ENCODE peak calls at places on chromosomes 13 and 19, in four cellular contexts. One of them, this sample, is unnamed.
A peak's percentile ranks its signal among the peaks of the same experiment; 100 is the strongest.

GRCh38 chr19:33290082-33290815 is 12.1 kb downstream of the CEBPA start:
- DNase-seq in fibroblast of pulmonary artery: no peak
- DNase-seq in brain microvascular endothelial cell: no peak
- DNase-seq in left ventricle myocardium inferior: no peak
- DNase-seq in this sample: no peak

GRCh38 chr13:112782433-112783010 is 92.7 kb downstream of the ATP11A start:
- DNase-seq in left ventricle myocardium inferior: no peak
- DNase-seq in brain microvascular endothelial cell: no peak
- DNase-seq in fibroblast of pulmonary artery: no peak
- DNase-seq in this sample: no peak

GRCh38 chr13:40769970-40770369 is 1.0 kb downstream of the MRPS31 start:
- DNase-seq in fibroblast of pulmonary artery: no peak
- DNase-seq in left ventricle myocardium inferior: no peak
- DNase-seq in brain microvascular endothelial cell: no peak
- DNase-seq in this sample: no peak

GRCh38 chr13:32476021-32476731 is 48.2 kb upstream of the N4BP2L1 start:
- DNase-seq in brain microvascular endothelial cell: no peak
- DNase-seq in fibroblast of pulmonary artery: no peak
- DNase-seq in left ventricle myocardium inferior: no peak
- DNase-seq in this sample: no peak

GRCh38 chr13:48500652-48501197 is 32.2 kb downstream of the RCBTB2 start:
- DNase-seq in fibroblast of pulmonary artery: peak; percentile 91
- DNase-seq in left ventricle myocardium inferior: no peak
- DNase-seq in brain microvascular endothelial cell: peak; percentile 61
- DNase-seq in this sample: peak; percentile 86

GRCh38 chr19:45424191-45425058 is 708 bp upstream of the ERCC1 start:
- DNase-seq in left ventricle myocardium inferior: peak; percentile 71
- DNase-seq in fibroblast of pulmonary artery: peak; percentile 93
- DNase-seq in brain microvascular endothelial cell: peak; percentile 91
- DNase-seq in this sample: peak; percentile 98

GRCh38 chr19:8081569-8082550 is 29.3 kb downstream of the CCL25 start:
- DNase-seq in brain microvascular endothelial cell: no peak
- DNase-seq in left ventricle myocardium inferior: no peak
- DNase-seq in fibroblast of pulmonary artery: peak; percentile 38
- DNase-seq in this sample: peak; percentile 69

GRCh38 chr19:8513687-8514504 is at the start of gene ZNF414:
- DNase-seq in fibroblast of pulmonary artery: peak; percentile 97
- DNase-seq in brain microvascular endothelial cell: peak; percentile 97
- DNase-seq in left ventricle myocardium inferior: peak; percentile 98
- DNase-seq in this sample: peak; percentile 98

GRCh38 chr13:56906909-56907308 is 233.8 kb upstream of the PRR20A start:
- DNase-seq in brain microvascular endothelial cell: no peak
- DNase-seq in fibroblast of pulmonary artery: no peak
- DNase-seq in left ventricle myocardium inferior: no peak
- DNase-seq in this sample: no peak

GRCh38 chr13:113023217-113023597 is 54.2 kb downstream of the MCF2L start:
- DNase-seq in fibroblast of pulmonary artery: peak; percentile 69
- DNase-seq in brain microvascular endothelial cell: peak; percentile 25
- DNase-seq in left ventricle myocardium inferior: peak; percentile 36
- DNase-seq in this sample: no peak

GRCh38 chr13:22061806-22062391 is 391.0 kb downstream of the FGF9 start:
- DNase-seq in fibroblast of pulmonary artery: no peak
- DNase-seq in left ventricle myocardium inferior: no peak
- DNase-seq in brain microvascular endothelial cell: no peak
- DNase-seq in this sample: no peak

GRCh38 chr19:45177817-45178261 is at the start of gene TRAPPC6A:
- DNase-seq in left ventricle myocardium inferior: no peak
- DNase-seq in fibroblast of pulmonary artery: peak; percentile 46
- DNase-seq in brain microvascular endothelial cell: peak; percentile 48
- DNase-seq in this sample: peak; percentile 54

GRCh38 chr19:33686687-33687541 is 65.2 kb downstream of the CHST8 start:
- DNase-seq in left ventricle myocardium inferior: no peak
- DNase-seq in brain microvascular endothelial cell: no peak
- DNase-seq in fibroblast of pulmonary artery: no peak
- DNase-seq in this sample: no peak

GRCh38 chr13:100666124-100666523 is 8.5 kb downstream of the TMTC4 start:
- DNase-seq in fibroblast of pulmonary artery: peak; percentile 41
- DNase-seq in brain microvascular endothelial cell: no peak
- DNase-seq in left ventricle myocardium inferior: no peak
- DNase-seq in this sample: no peak

GRCh38 chr13:37995052-37995451 is 125.5 kb upstream of the TRPC4 start:
- DNase-seq in fibroblast of pulmonary artery: peak; percentile 68
- DNase-seq in brain microvascular endothelial cell: peak; percentile 42
- DNase-seq in left ventricle myocardium inferior: no peak
- DNase-seq in this sample: peak; percentile 1

GRCh38 chr19:3785938-3786824 is at the start of gene MATK:
- DNase-seq in brain microvascular endothelial cell: no peak
- DNase-seq in fibroblast of pulmonary artery: no peak
- DNase-seq in left ventricle myocardium inferior: no peak
- DNase-seq in this sample: no peak

GRCh38 chr19:2726904-2727639 is 5.9 kb upstream of the DIRAS1 start:
- DNase-seq in brain microvascular endothelial cell: no peak
- DNase-seq in fibroblast of pulmonary artery: no peak
- DNase-seq in left ventricle myocardium inferior: no peak
- DNase-seq in this sample: no peak

GRCh38 chr13:87122551-87122950 is 548.6 kb upstream of the SLITRK5 start:
- DNase-seq in fibroblast of pulmonary artery: peak; percentile 8
- DNase-seq in left ventricle myocardium inferior: no peak
- DNase-seq in brain microvascular endothelial cell: peak; percentile 29
- DNase-seq in this sample: no peak

GRCh38 chr19:23482829-23483228 is 87.6 kb upstream of the ZNF91 start:
- DNase-seq in fibroblast of pulmonary artery: no peak
- DNase-seq in left ventricle myocardium inferior: no peak
- DNase-seq in brain microvascular endothelial cell: no peak
- DNase-seq in this sample: peak; percentile 32

GRCh38 chr13:48849515-48849914 is 126.2 kb upstream of the FNDC3A start:
- DNase-seq in fibroblast of pulmonary artery: no peak
- DNase-seq in left ventricle myocardium inferior: no peak
- DNase-seq in brain microvascular endothelial cell: peak; percentile 16
- DNase-seq in this sample: no peak

GRCh38 chr19:2181618-2181997 is 17.9 kb downstream of the DOT1L start:
- DNase-seq in brain microvascular endothelial cell: no peak
- DNase-seq in left ventricle myocardium inferior: no peak
- DNase-seq in fibroblast of pulmonary artery: no peak
- DNase-seq in this sample: no peak

GRCh38 chr13:28707629-28708427 is 10.9 kb downstream of the SLC46A3 start:
- DNase-seq in left ventricle myocardium inferior: no peak
- DNase-seq in brain microvascular endothelial cell: peak; percentile 63
- DNase-seq in fibroblast of pulmonary artery: peak; percentile 82
- DNase-seq in this sample: peak; percentile 80

GRCh38 chr13:21871302-21871862 is 200.5 kb downstream of the FGF9 start:
- DNase-seq in left ventricle myocardium inferior: no peak
- DNase-seq in fibroblast of pulmonary artery: no peak
- DNase-seq in brain microvascular endothelial cell: no peak
- DNase-seq in this sample: no peak

GRCh38 chr13:20425819-20426219 is 99.8 kb downstream of the CRYL1 start:
- DNase-seq in fibroblast of pulmonary artery: no peak
- DNase-seq in brain microvascular endothelial cell: no peak
- DNase-seq in left ventricle myocardium inferior: no peak
- DNase-seq in this sample: no peak

GRCh38 chr13:113589961-113590339 is 5.4 kb downstream of the TFDP1 start:
- DNase-seq in brain microvascular endothelial cell: no peak
- DNase-seq in fibroblast of pulmonary artery: no peak
- DNase-seq in left ventricle myocardium inferior: no peak
- DNase-seq in this sample: no peak

GRCh38 chr13:49587311-49587847 is 2.0 kb upstream of the RCBTB1 start:
- DNase-seq in fibroblast of pulmonary artery: no peak
- DNase-seq in brain microvascular endothelial cell: peak; percentile 47
- DNase-seq in left ventricle myocardium inferior: no peak
- DNase-seq in this sample: peak; percentile 43

GRCh38 chr13:100442095-100442832 is 146.3 kb downstream of the GGACT start:
- DNase-seq in left ventricle myocardium inferior: no peak
- DNase-seq in fibroblast of pulmonary artery: no peak
- DNase-seq in brain microvascular endothelial cell: no peak
- DNase-seq in this sample: no peak

GRCh38 chr13:94825507-94825906 is 113.2 kb upstream of the SOX21 start:
- DNase-seq in fibroblast of pulmonary artery: peak; percentile 55
- DNase-seq in left ventricle myocardium inferior: peak; percentile 54
- DNase-seq in brain microvascular endothelial cell: no peak
- DNase-seq in this sample: peak; percentile 21

GRCh38 chr19:33767898-33768413 is 28.7 kb upstream of the KCTD15 start:
- DNase-seq in left ventricle myocardium inferior: no peak
- DNase-seq in brain microvascular endothelial cell: no peak
- DNase-seq in fibroblast of pulmonary artery: peak; percentile 30
- DNase-seq in this sample: no peak

GRCh38 chr19:5343848-5344247 is 3.2 kb upstream of the PTPRS start:
- DNase-seq in left ventricle myocardium inferior: no peak
- DNase-seq in fibroblast of pulmonary artery: peak; percentile 40
- DNase-seq in brain microvascular endothelial cell: no peak
- DNase-seq in this sample: peak; percentile 59

GRCh38 chr13:41502676-41503075 is 45.3 kb downstream of the RGCC start:
- DNase-seq in brain microvascular endothelial cell: no peak
- DNase-seq in left ventricle myocardium inferior: no peak
- DNase-seq in fibroblast of pulmonary artery: no peak
- DNase-seq in this sample: no peak

GRCh38 chr19:47021536-47022139 is 2.0 kb downstream of the NPAS1 start:
- DNase-seq in left ventricle myocardium inferior: no peak
- DNase-seq in brain microvascular endothelial cell: no peak
- DNase-seq in fibroblast of pulmonary artery: no peak
- DNase-seq in this sample: no peak

GRCh38 chr19:15184776-15185175 is 16.0 kb downstream of the NOTCH3 start:
- DNase-seq in left ventricle myocardium inferior: no peak
- DNase-seq in brain microvascular endothelial cell: no peak
- DNase-seq in fibroblast of pulmonary artery: no peak
- DNase-seq in this sample: no peak

GRCh38 chr13:83620535-83621220 is 261.6 kb downstream of the SLITRK1 start:
- DNase-seq in left ventricle myocardium inferior: no peak
- DNase-seq in brain microvascular endothelial cell: peak; percentile 4
- DNase-seq in fibroblast of pulmonary artery: peak; percentile 62
- DNase-seq in this sample: peak; percentile 70

GRCh38 chr13:42454749-42455148 is 119.2 kb upstream of the TNFSF11 start:
- DNase-seq in fibroblast of pulmonary artery: no peak
- DNase-seq in brain microvascular endothelial cell: no peak
- DNase-seq in left ventricle myocardium inferior: no peak
- DNase-seq in this sample: no peak

GRCh38 chr19:16628183-16628983 is at the start of gene MED26:
- DNase-seq in brain microvascular endothelial cell: peak; percentile 83
- DNase-seq in left ventricle myocardium inferior: peak; percentile 96
- DNase-seq in fibroblast of pulmonary artery: peak; percentile 93
- DNase-seq in this sample: peak; percentile 92
- TF ChIP-seq CTCF in brain microvascular endothelial cell: no peak
- TF ChIP-seq CTCF in left ventricle myocardium inferior: no peak
- TF ChIP-seq CTCF in fibroblast of pulmonary artery: no peak
- TF ChIP-seq CTCF in this sample: no peak

GRCh38 chr19:39197808-39198207 is 1.0 kb downstream of the NCCRP1 start:
- DNase-seq in left ventricle myocardium inferior: no peak
- DNase-seq in brain microvascular endothelial cell: no peak
- DNase-seq in fibroblast of pulmonary artery: no peak
- DNase-seq in this sample: peak; percentile 30
- TF ChIP-seq CTCF in left ventricle myocardium inferior: no peak
- TF ChIP-seq CTCF in brain microvascular endothelial cell: peak; percentile 5
- TF ChIP-seq CTCF in fibroblast of pulmonary artery: no peak
- TF ChIP-seq CTCF in this sample: no peak

DNA sequence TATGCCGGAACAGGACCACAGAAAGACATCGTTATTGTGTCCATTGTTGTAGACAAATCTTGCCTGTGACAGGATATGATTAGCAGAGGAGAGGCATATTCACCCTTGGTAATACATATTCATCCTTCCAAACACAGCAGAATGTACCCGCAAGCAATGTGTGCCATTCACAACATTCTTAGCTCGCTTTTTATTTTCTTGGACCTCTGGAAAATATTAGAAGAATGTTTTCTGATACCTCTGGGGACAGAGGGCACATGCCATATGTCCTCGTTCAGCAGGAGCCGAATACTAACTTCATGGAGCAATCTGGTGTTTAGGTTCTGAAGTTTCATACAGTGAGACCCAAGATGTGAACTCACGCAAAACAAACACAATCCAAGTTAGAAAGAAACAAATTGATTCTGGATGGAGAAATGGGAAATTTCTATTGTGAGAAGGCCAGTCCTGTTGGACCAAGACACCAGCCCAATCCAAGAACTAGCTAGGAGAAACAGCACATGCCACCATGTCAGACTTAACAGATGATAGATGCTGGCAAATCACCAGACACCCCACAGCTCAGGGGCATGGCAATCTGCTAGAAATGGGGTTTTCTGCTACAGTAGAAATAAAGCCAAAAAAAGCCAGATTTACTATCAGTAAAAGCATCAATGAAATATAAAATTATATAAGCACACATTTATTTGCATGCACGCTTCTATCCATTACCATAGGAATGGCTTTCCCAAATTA is 297.4 kb downstream of the DCLK1 start:
- DNase-seq in fibroblast of pulmonary artery: no peak
- DNase-seq in left ventricle myocardium inferior: no peak
- DNase-seq in brain microvascular endothelial cell: no peak
- DNase-seq in this sample: no peak
- TF ChIP-seq CTCF in fibroblast of pulmonary artery: no peak
- TF ChIP-seq CTCF in left ventricle myocardium inferior: no peak
- TF ChIP-seq CTCF in brain microvascular endothelial cell: no peak
- TF ChIP-seq CTCF in this sample: no peak

DNA sequence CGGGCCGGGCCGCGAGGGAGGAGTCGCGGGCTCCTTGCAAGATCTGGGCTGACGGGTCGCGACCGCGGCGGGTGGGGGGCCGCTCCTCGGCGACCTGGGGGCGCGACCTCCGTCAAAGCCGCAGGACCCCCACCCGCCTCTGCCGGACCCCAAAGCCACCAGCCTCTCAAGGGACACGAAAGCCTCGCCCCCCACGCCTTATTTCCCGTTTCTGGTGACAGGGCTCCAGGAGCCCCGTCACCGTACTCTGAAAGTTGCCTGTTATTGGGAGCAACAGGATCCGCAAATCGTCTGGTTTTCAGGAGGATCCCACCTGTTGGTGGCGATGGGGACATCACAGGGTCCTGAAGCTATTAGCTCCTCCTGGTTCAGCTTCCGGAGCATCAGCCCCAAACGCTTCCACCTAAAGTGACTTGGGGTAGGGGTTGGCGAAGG is 531 bp downstream of the MAU2 start:
- DNase-seq in fibroblast of pulmonary artery: no peak
- DNase-seq in left ventricle myocardium inferior: no peak
- DNase-seq in brain microvascular endothelial cell: no peak
- DNase-seq in this sample: peak; percentile 9
- TF ChIP-seq CTCF in fibroblast of pulmonary artery: no peak
- TF ChIP-seq CTCF in left ventricle myocardium inferior: no peak
- TF ChIP-seq CTCF in brain microvascular endothelial cell: peak; percentile 4
- TF ChIP-seq CTCF in this sample: no peak

GRCh38 chr19:11418518-11419506 is at the start of gene RGL3:
- DNase-seq in brain microvascular endothelial cell: no peak
- DNase-seq in left ventricle myocardium inferior: peak; percentile 67
- DNase-seq in fibroblast of pulmonary artery: no peak
- DNase-seq in this sample: no peak
- TF ChIP-seq CTCF in brain microvascular endothelial cell: no peak
- TF ChIP-seq CTCF in left ventricle myocardium inferior: no peak
- TF ChIP-seq CTCF in fibroblast of pulmonary artery: no peak
- TF ChIP-seq CTCF in this sample: no peak